ENCODE peak calls at places on chromosomes 12 and 14, in nine cellular contexts. L is cardiac muscle cell, A is prostate gland, Q is tibial artery, P is right cardiac atrium, S is heart left ventricle, J is lower lobe of right lung, V is stomach, B is transverse colon. X is an unnamed sample.
A peak's percentile ranks its signal among the peaks of the same experiment; 100 is the strongest.

GRCh38 chr14:99754141-99755067 is 38.8 kb upstream of the EML1 start:
- DNase-seq in L (no peak), A (no peak), Q (peak; percentile 36), P (peak; percentile 55), S (no peak), J (peak; percentile 24), V (no peak), B (no peak), X (no peak)

GRCh38 chr12:131808744-131809371 is 19.3 kb upstream of the MMP17 start:
- DNase-seq in L (no peak), A (no peak), Q (no peak), P (peak; percentile 84), S (peak; percentile 77), J (no peak), V (no peak), B (peak; percentile 34), X (no peak)

GRCh38 chr12:45729233-45730115 is at the start of gene ARID2:
- DNase-seq in L (peak; percentile 77), A (peak; percentile 60), Q (peak; percentile 63), P (peak; percentile 85), S (peak; percentile 78), J (peak; percentile 74), V (peak; percentile 67), B (peak; percentile 74), X (peak; percentile 68)

GRCh38 chr12:65565601-65566560 is 258.4 kb upstream of the HMGA2 start:
- DNase-seq in L (peak; percentile 35), A (no peak), Q (no peak), P (no peak), S (no peak), J (no peak), V (no peak), B (no peak), X (no peak)

GRCh38 chr14:35342160-35343010 is 50.2 kb downstream of the PSMA6 start:
- DNase-seq in L (peak; percentile 27), A (peak; percentile 69), Q (peak; percentile 84), P (peak; percentile 82), S (peak; percentile 84), J (peak; percentile 48), V (peak; percentile 65), B (no peak), X (peak; percentile 77)

GRCh38 chr14:30638926-30639325 is 16.8 kb downstream of the SCFD1 start:
- DNase-seq in L (no peak), A (no peak), Q (no peak), P (no peak), S (no peak), J (peak; percentile 54), V (no peak), B (no peak), X (no peak)

GRCh38 chr14:33163109-33163508 is 224.4 kb downstream of the NPAS3 start:
- DNase-seq in L (no peak), A (no peak), Q (no peak), P (no peak), S (no peak), J (no peak), V (no peak), B (no peak), X (no peak)

GRCh38 chr12:57268264-57268663 is 17.3 kb upstream of the STAC3 start:
- DNase-seq in L (no peak), A (no peak), Q (no peak), P (no peak), S (no peak), J (no peak), V (no peak), B (no peak), X (no peak)

GRCh38 chr12:21264232-21264631 is 70.5 kb downstream of the SLCO1A2 start:
- DNase-seq in L (no peak), A (no peak), Q (no peak), P (no peak), S (no peak), J (no peak), V (no peak), B (no peak), X (no peak)

GRCh38 chr14:96705422-96706092 is 91.6 kb upstream of the VRK1 start:
- DNase-seq in L (no peak), A (no peak), Q (no peak), P (no peak), S (no peak), J (no peak), V (no peak), B (no peak), X (no peak)

GRCh38 chr12:92030618-92031017 is 115.0 kb downstream of the BTG1 start:
- DNase-seq in L (no peak), A (peak; percentile 84), Q (peak; percentile 48), P (no peak), S (no peak), J (no peak), V (peak; percentile 53), B (peak; percentile 51), X (peak; percentile 17)

GRCh38 chr12:114668151-114668891 is 15.7 kb downstream of the TBX3 start:
- DNase-seq in L (peak; percentile 92), A (peak; percentile 94), Q (peak; percentile 64), P (peak; percentile 86), S (peak; percentile 82), J (peak; percentile 73), V (peak; percentile 82), B (peak; percentile 90), X (peak; percentile 93)

GRCh38 chr12:110258466-110258865 is 22.6 kb upstream of the ATP2A2 start:
- DNase-seq in L (no peak), A (no peak), Q (no peak), P (no peak), S (no peak), J (no peak), V (no peak), B (no peak), X (no peak)

GRCh38 chr12:9792961-9793617 is 32.4 kb upstream of the CD69 start:
- DNase-seq in L (no peak), A (no peak), Q (no peak), P (no peak), S (no peak), J (no peak), V (no peak), B (no peak), X (no peak)

GRCh38 chr14:99213101-99213500 is 58.9 kb downstream of the BCL11B start:
- DNase-seq in L (no peak), A (no peak), Q (no peak), P (no peak), S (no peak), J (no peak), V (no peak), B (no peak), X (no peak)

GRCh38 chr14:103576371-103577024 is 13.7 kb downstream of the COA8 start:
- DNase-seq in L (peak; percentile 61), A (peak; percentile 92), Q (peak; percentile 92), P (peak; percentile 95), S (peak; percentile 93), J (peak; percentile 95), V (peak; percentile 96), B (peak; percentile 95), X (peak; percentile 99)

GRCh38 chr12:93146278-93146939 is 217.3 kb upstream of the EEA1 start:
- DNase-seq in L (no peak), A (no peak), Q (no peak), P (no peak), S (no peak), J (no peak), V (no peak), B (no peak), X (no peak)

GRCh38 chr12:79737875-79738718 is 47.3 kb upstream of the PAWR start:
- DNase-seq in L (peak; percentile 79), A (peak; percentile 66), Q (no peak), P (no peak), S (no peak), J (no peak), V (peak; percentile 42), B (peak; percentile 57), X (peak; percentile 24)

GRCh38 chr12:72318341-72318740 is 46.2 kb downstream of the TRHDE start:
- DNase-seq in L (no peak), A (no peak), Q (no peak), P (no peak), S (no peak), J (no peak), V (no peak), B (no peak), X (no peak)

DNA sequence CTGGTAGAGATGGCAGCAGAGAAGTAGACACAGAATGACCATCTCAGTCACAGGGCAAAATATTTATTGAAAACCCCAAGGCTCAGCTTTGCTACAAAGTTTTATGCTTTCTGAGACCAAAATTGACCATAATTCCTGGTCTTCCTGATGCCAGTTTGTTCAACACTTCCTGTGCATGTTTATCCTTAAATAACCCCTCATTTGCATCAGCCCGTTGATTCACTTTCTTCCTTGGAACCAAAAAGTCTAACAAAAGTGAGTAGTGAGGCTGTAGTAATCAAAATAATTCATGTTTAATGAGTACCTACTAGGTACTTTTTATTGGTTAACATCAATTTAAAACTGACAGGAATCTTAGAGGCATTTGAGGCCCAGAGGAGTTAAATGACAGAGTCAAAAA is 51.7 kb downstream of the TRHDE start:
- DNase-seq in L (no peak), A (no peak), Q (no peak), P (no peak), S (no peak), J (no peak), V (no peak), B (no peak), X (no peak)
- H3K27ac ChIP-seq in L (no peak overlapping the region), A (no peak overlapping the region), Q (no peak overlapping the region), P (no peak overlapping the region), S (no peak overlapping the region), J (no peak overlapping the region), V (no peak overlapping the region), B (no peak overlapping the region), X (no peak overlapping the region)

GRCh38 chr12:3683670-3684069 is 69.2 kb downstream of the CRACR2A start:
- DNase-seq in L (no peak), A (no peak), Q (no peak), P (no peak), S (no peak), J (no peak), V (no peak), B (no peak), X (no peak)
- H3K27ac ChIP-seq in L (no peak overlapping the region), A (no peak overlapping the region), Q (no peak overlapping the region), P (no peak overlapping the region), S (no peak overlapping the region), J (no peak overlapping the region), V (no peak overlapping the region), B (no peak overlapping the region), X (no peak overlapping the region)

GRCh38 chr12:67410667-67411067 is 141.5 kb downstream of the CAND1 start:
- DNase-seq in L (no peak), A (no peak), Q (no peak), P (no peak), S (no peak), J (no peak), V (no peak), B (no peak), X (no peak)
- H3K27ac ChIP-seq in L (no peak overlapping the region), A (no peak overlapping the region), Q (no peak overlapping the region), P (no peak overlapping the region), S (no peak overlapping the region), J (no peak overlapping the region), V (no peak overlapping the region), B (peak overlapping the region; percentile 44), X (no peak overlapping the region)

GRCh38 chr14:45150386-45150890 is 14.7 kb downstream of the FANCM start:
- DNase-seq in L (no peak), A (no peak), Q (no peak), P (no peak), S (no peak), J (no peak), V (no peak), B (no peak), X (no peak)

DNA sequence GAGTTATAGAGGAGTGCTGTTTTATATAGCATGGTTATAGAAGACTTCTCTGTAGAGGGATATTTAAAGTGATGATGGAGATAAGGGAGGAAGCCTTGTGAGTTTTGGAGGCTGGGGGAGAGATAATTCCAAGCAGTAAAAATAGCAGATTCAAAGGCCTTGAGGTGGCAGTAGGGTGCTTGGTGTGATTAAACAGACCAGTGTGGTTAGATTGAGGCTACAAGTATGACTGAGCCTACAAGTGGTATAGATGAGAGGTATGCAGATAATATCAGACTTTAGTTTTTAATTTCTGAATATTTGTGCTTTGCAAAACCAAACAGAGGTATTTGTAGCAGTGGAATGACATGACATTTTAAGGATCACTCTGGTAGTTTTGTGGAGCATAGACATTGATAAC is 20.3 kb downstream of the FANCM start:
- DNase-seq in L (no peak), A (no peak), Q (no peak), P (no peak), S (no peak), J (no peak), V (no peak), B (no peak), X (no peak)
- H3K27ac ChIP-seq in L (no peak overlapping the region), A (no peak overlapping the region), Q (no peak overlapping the region), P (no peak overlapping the region), S (no peak overlapping the region), J (no peak overlapping the region), V (no peak overlapping the region), B (no peak overlapping the region), X (no peak overlapping the region)